ENCODE peak calls at places on chromosomes 16 and 17, in eight cellular contexts. V is aorta; K is activated CD4-positive, alpha-beta T cell treated with anti-CD3 and anti-CD28 coated beads for 4 hours; R is activated effector memory CD4-positive, alpha-beta T cell treated with Interleukin-2 at 50 U/mL for 16 hours; H is neural crest cell; N is naive thymus-derived CD8-positive, alpha-beta T cell; A is left cardiac atrium; T is kidney tubule cell. F is an unnamed sample.

GRCh38 chr16:88298166-88298881 is 84.4 kb upstream of the ZNF469 start:
- DNase-seq in V (peak), K (no peak), R (no peak), H (no peak), N (no peak), A (peak), T (no peak), F (no peak)

GRCh38 chr17:9676742-9677387 is 31.5 kb downstream of the USP43 start:
- DNase-seq in V (no peak), K (no peak), R (no peak), H (no peak), N (no peak), A (no peak), T (peak), F (peak)

GRCh38 chr17:43530303-43531081 is 15.6 kb downstream of the ETV4 start:
- DNase-seq in V (peak), K (no peak), R (no peak), H (peak), N (no peak), A (peak), T (peak), F (peak)

GRCh38 chr17:81429353-81429774 is 34.1 kb downstream of the BAHCC1 start:
- DNase-seq in V (peak), K (no peak), R (no peak), H (no peak), N (no peak), A (peak), T (peak), F (no peak)

GRCh38 chr17:35743911-35744328 is 9.1 kb downstream of the GAS2L2 start:
- DNase-seq in V (no peak), K (no peak), R (no peak), H (peak), N (no peak), A (no peak), T (peak), F (peak)

GRCh38 chr17:9512323-9513168 is 63.1 kb downstream of the STX8 start:
- DNase-seq in V (no peak), K (no peak), R (no peak), H (no peak), N (no peak), A (no peak), T (peak), F (no peak)

GRCh38 chr17:81859906-81860755 is at the start of gene P4HB:
- DNase-seq in V (no peak), K (no peak), R (no peak), H (peak), N (no peak), A (no peak), T (peak), F (no peak)

GRCh38 chr17:60740584-60740983 is 62.9 kb downstream of the BCAS3 start:
- DNase-seq in V (no peak), K (no peak), R (no peak), H (no peak), N (no peak), A (no peak), T (no peak), F (no peak)

GRCh38 chr16:2954228-2954627 is 9.8 kb upstream of the KREMEN2 start:
- DNase-seq in V (no peak), K (no peak), R (no peak), H (no peak), N (no peak), A (no peak), T (no peak), F (no peak)

GRCh38 chr17:64424318-64424717 is 24.6 kb upstream of the MILR1 start:
- DNase-seq in V (no peak), K (no peak), R (no peak), H (no peak), N (no peak), A (no peak), T (no peak), F (no peak)

GRCh38 chr16:66619534-66620418 is 15.3 kb downstream of the CMTM3 start:
- DNase-seq in V (no peak), K (no peak), R (no peak), H (no peak), N (no peak), A (no peak), T (peak), F (peak)

GRCh38 chr17:62892870-62893338 is 73.1 kb upstream of the TANC2 start:
- DNase-seq in V (peak), K (peak), R (no peak), H (no peak), N (no peak), A (peak), T (peak), F (peak)

GRCh38 chr17:73350864-73351263 is 39.1 kb upstream of the CDC42EP4 start:
- DNase-seq in V (no peak), K (no peak), R (no peak), H (no peak), N (no peak), A (no peak), T (no peak), F (no peak)

GRCh38 chr16:10162981-10163380 is 19.2 kb downstream of the GRIN2A start:
- DNase-seq in V (no peak), K (no peak), R (no peak), H (no peak), N (no peak), A (no peak), T (no peak), F (no peak)

GRCh38 chr16:79083879-79084278 is 516.7 kb downstream of the MAF start:
- DNase-seq in V (no peak), K (no peak), R (no peak), H (no peak), N (no peak), A (no peak), T (no peak), F (no peak)

GRCh38 chr16:81500833-81501521 is 56.4 kb downstream of the CMIP start:
- DNase-seq in V (no peak), K (no peak), R (no peak), H (no peak), N (no peak), A (no peak), T (no peak), F (peak)

GRCh38 chr17:41972571-41973411 is 6.2 kb downstream of the CNP start:
- DNase-seq in V (no peak), K (no peak), R (no peak), H (no peak), N (no peak), A (peak), T (peak), F (no peak)

GRCh38 chr17:46949291-46950174 is 26.6 kb downstream of the GOSR2 start:
- DNase-seq in V (no peak), K (no peak), R (no peak), H (no peak), N (no peak), A (no peak), T (peak), F (no peak)

GRCh38 chr16:30184430-30185140 is 1.2 kb downstream of the CORO1A start:
- DNase-seq in V (peak), K (peak), R (peak), H (no peak), N (peak), A (peak), T (peak), F (no peak)

GRCh38 chr16:88464447-88465318 is 11.6 kb downstream of the ZFPM1 start:
- DNase-seq in V (no peak), K (no peak), R (no peak), H (no peak), N (no peak), A (peak), T (no peak), F (no peak)

GRCh38 chr16:83895243-83895642 is 3.7 kb upstream of the MLYCD start:
- DNase-seq in V (no peak), K (no peak), R (no peak), H (no peak), N (no peak), A (no peak), T (no peak), F (no peak)

GRCh38 chr16:397135-397661 is at the start of gene NME4:
- DNase-seq in V (no peak), K (no peak), R (no peak), H (peak), N (peak), A (peak), T (peak), F (no peak)

GRCh38 chr17:8913879-8914278 is 46.4 kb upstream of the PIK3R6 start:
- DNase-seq in V (no peak), K (no peak), R (no peak), H (no peak), N (no peak), A (no peak), T (no peak), F (no peak)

GRCh38 chr16:10218490-10219206 is 36.4 kb upstream of the GRIN2A start:
- DNase-seq in V (no peak), K (no peak), R (no peak), H (no peak), N (no peak), A (no peak), T (no peak), F (no peak)

GRCh38 chr16:4090476-4090875 is 25.8 kb downstream of the ADCY9 start:
- DNase-seq in V (peak), K (no peak), R (no peak), H (no peak), N (no peak), A (peak), T (peak), F (no peak)

GRCh38 chr17:30920282-30920681 is 1.5 kb upstream of the ADAP2 start:
- DNase-seq in V (no peak), K (no peak), R (no peak), H (no peak), N (no peak), A (peak), T (peak), F (peak)

GRCh38 chr17:40322417-40323315 is 13.7 kb downstream of the RARA start:
- DNase-seq in V (peak), K (peak), R (peak), H (no peak), N (peak), A (peak), T (peak), F (peak)

GRCh38 chr17:1491406-1492248 is 859 bp downstream of the MYO1C start:
- DNase-seq in V (peak), K (peak), R (no peak), H (peak), N (peak), A (peak), T (peak), F (peak)

F was measured in HTR-8/SVneo.